ENCODE peak calls at places on chromosomes 11 and 22, in seven cellular contexts. One of them, this sample, is unnamed.

GRCh38 chr11:69567951-69568808 is 72.8 kb upstream of the CCND1 start:
- DNase-seq in activated CD8-positive, alpha-beta memory T cell treated with anti-CD3 and anti-CD28 coated beads for 1 hour: no peak
- DNase-seq in RCC 7860: no peak
- DNase-seq in stimulated activated CD4-positive, alpha-beta T cell treated with anti-CD3 and anti-CD28 coated beads, Interleukin-4, amount 100 ng/mL, for 24 hours: no peak
- DNase-seq in progenitor cell of endocrine pancreas: no peak
- DNase-seq in HEK293T: no peak
- DNase-seq in neural progenitor cell: no peak
- DNase-seq in this sample: no peak

GRCh38 chr11:77403228-77403627 is 70.7 kb downstream of the PAK1 start:
- DNase-seq in neural progenitor cell: no peak
- DNase-seq in progenitor cell of endocrine pancreas: no peak
- DNase-seq in HEK293T: no peak
- DNase-seq in activated CD8-positive, alpha-beta memory T cell treated with anti-CD3 and anti-CD28 coated beads for 1 hour: no peak
- DNase-seq in stimulated activated CD4-positive, alpha-beta T cell treated with anti-CD3 and anti-CD28 coated beads, Interleukin-4, amount 100 ng/mL, for 24 hours: no peak
- DNase-seq in RCC 7860: no peak
- DNase-seq in this sample: no peak

GRCh38 chr11:7548659-7549283 is 35.0 kb downstream of the PPFIBP2 start:
- DNase-seq in RCC 7860: no peak
- DNase-seq in activated CD8-positive, alpha-beta memory T cell treated with anti-CD3 and anti-CD28 coated beads for 1 hour: no peak
- DNase-seq in HEK293T: peak; percentile 60
- DNase-seq in stimulated activated CD4-positive, alpha-beta T cell treated with anti-CD3 and anti-CD28 coated beads, Interleukin-4, amount 100 ng/mL, for 24 hours: no peak
- DNase-seq in neural progenitor cell: peak; percentile 70
- DNase-seq in progenitor cell of endocrine pancreas: peak; percentile 26
- DNase-seq in this sample: peak; percentile 63

GRCh38 chr22:35480143-35480542 is 60.5 kb upstream of the RASD2 start:
- DNase-seq in activated CD8-positive, alpha-beta memory T cell treated with anti-CD3 and anti-CD28 coated beads for 1 hour: no peak
- DNase-seq in RCC 7860: peak; percentile 92
- DNase-seq in progenitor cell of endocrine pancreas: no peak
- DNase-seq in neural progenitor cell: no peak
- DNase-seq in HEK293T: no peak
- DNase-seq in stimulated activated CD4-positive, alpha-beta T cell treated with anti-CD3 and anti-CD28 coated beads, Interleukin-4, amount 100 ng/mL, for 24 hours: no peak
- DNase-seq in this sample: no peak

GRCh38 chr11:109236696-109237095 is 185.3 kb upstream of the C11orf87 start:
- DNase-seq in stimulated activated CD4-positive, alpha-beta T cell treated with anti-CD3 and anti-CD28 coated beads, Interleukin-4, amount 100 ng/mL, for 24 hours: no peak
- DNase-seq in progenitor cell of endocrine pancreas: no peak
- DNase-seq in neural progenitor cell: no peak
- DNase-seq in RCC 7860: peak; percentile 83
- DNase-seq in HEK293T: no peak
- DNase-seq in activated CD8-positive, alpha-beta memory T cell treated with anti-CD3 and anti-CD28 coated beads for 1 hour: no peak
- DNase-seq in this sample: no peak

GRCh38 chr11:72635931-72636330 is 38.3 kb downstream of the PDE2A start:
- DNase-seq in neural progenitor cell: no peak
- DNase-seq in activated CD8-positive, alpha-beta memory T cell treated with anti-CD3 and anti-CD28 coated beads for 1 hour: no peak
- DNase-seq in stimulated activated CD4-positive, alpha-beta T cell treated with anti-CD3 and anti-CD28 coated beads, Interleukin-4, amount 100 ng/mL, for 24 hours: no peak
- DNase-seq in progenitor cell of endocrine pancreas: no peak
- DNase-seq in RCC 7860: no peak
- DNase-seq in HEK293T: no peak
- DNase-seq in this sample: no peak

GRCh38 chr11:95641506-95641905 is 148.1 kb downstream of the FAM76B start:
- DNase-seq in neural progenitor cell: no peak
- DNase-seq in stimulated activated CD4-positive, alpha-beta T cell treated with anti-CD3 and anti-CD28 coated beads, Interleukin-4, amount 100 ng/mL, for 24 hours: peak; percentile 27
- DNase-seq in HEK293T: no peak
- DNase-seq in activated CD8-positive, alpha-beta memory T cell treated with anti-CD3 and anti-CD28 coated beads for 1 hour: no peak
- DNase-seq in progenitor cell of endocrine pancreas: no peak
- DNase-seq in RCC 7860: no peak
- DNase-seq in this sample: no peak

GRCh38 chr22:22941831-22942510 is 54.4 kb downstream of the IGLL5 start:
- DNase-seq in HEK293T: no peak
- DNase-seq in stimulated activated CD4-positive, alpha-beta T cell treated with anti-CD3 and anti-CD28 coated beads, Interleukin-4, amount 100 ng/mL, for 24 hours: no peak
- DNase-seq in activated CD8-positive, alpha-beta memory T cell treated with anti-CD3 and anti-CD28 coated beads for 1 hour: no peak
- DNase-seq in RCC 7860: no peak
- DNase-seq in neural progenitor cell: no peak
- DNase-seq in progenitor cell of endocrine pancreas: no peak
- DNase-seq in this sample: no peak

GRCh38 chr11:66334605-66335442 is 1.4 kb downstream of the RIN1 start:
- DNase-seq in HEK293T: no peak
- DNase-seq in activated CD8-positive, alpha-beta memory T cell treated with anti-CD3 and anti-CD28 coated beads for 1 hour: no peak
- DNase-seq in RCC 7860: no peak
- DNase-seq in neural progenitor cell: no peak
- DNase-seq in stimulated activated CD4-positive, alpha-beta T cell treated with anti-CD3 and anti-CD28 coated beads, Interleukin-4, amount 100 ng/mL, for 24 hours: no peak
- DNase-seq in progenitor cell of endocrine pancreas: no peak
- DNase-seq in this sample: no peak

GRCh38 chr11:32893091-32893946 is 708 bp downstream of the QSER1 start:
- DNase-seq in progenitor cell of endocrine pancreas: peak; percentile 73
- DNase-seq in HEK293T: peak; percentile 69
- DNase-seq in stimulated activated CD4-positive, alpha-beta T cell treated with anti-CD3 and anti-CD28 coated beads, Interleukin-4, amount 100 ng/mL, for 24 hours: peak; percentile 47
- DNase-seq in neural progenitor cell: peak; percentile 92
- DNase-seq in activated CD8-positive, alpha-beta memory T cell treated with anti-CD3 and anti-CD28 coated beads for 1 hour: peak; percentile 33
- DNase-seq in RCC 7860: no peak
- DNase-seq in this sample: no peak

GRCh38 chr11:80958414-80958813 is 1517.6 kb upstream of the TENM4 start:
- DNase-seq in progenitor cell of endocrine pancreas: no peak
- DNase-seq in stimulated activated CD4-positive, alpha-beta T cell treated with anti-CD3 and anti-CD28 coated beads, Interleukin-4, amount 100 ng/mL, for 24 hours: no peak
- DNase-seq in activated CD8-positive, alpha-beta memory T cell treated with anti-CD3 and anti-CD28 coated beads for 1 hour: no peak
- DNase-seq in HEK293T: no peak
- DNase-seq in neural progenitor cell: no peak
- DNase-seq in RCC 7860: no peak
- DNase-seq in this sample: no peak

GRCh38 chr11:2376751-2377451 is at the start of gene CD81:
- DNase-seq in stimulated activated CD4-positive, alpha-beta T cell treated with anti-CD3 and anti-CD28 coated beads, Interleukin-4, amount 100 ng/mL, for 24 hours: peak; percentile 66
- DNase-seq in activated CD8-positive, alpha-beta memory T cell treated with anti-CD3 and anti-CD28 coated beads for 1 hour: peak; percentile 59
- DNase-seq in neural progenitor cell: peak; percentile 79
- DNase-seq in progenitor cell of endocrine pancreas: peak; percentile 42
- DNase-seq in RCC 7860: no peak
- DNase-seq in HEK293T: peak; percentile 90
- DNase-seq in this sample: no peak

GRCh38 chr11:64560139-64560771 is 30.8 kb upstream of the SLC22A12 start:
- DNase-seq in RCC 7860: no peak
- DNase-seq in activated CD8-positive, alpha-beta memory T cell treated with anti-CD3 and anti-CD28 coated beads for 1 hour: no peak
- DNase-seq in progenitor cell of endocrine pancreas: no peak
- DNase-seq in neural progenitor cell: no peak
- DNase-seq in stimulated activated CD4-positive, alpha-beta T cell treated with anti-CD3 and anti-CD28 coated beads, Interleukin-4, amount 100 ng/mL, for 24 hours: no peak
- DNase-seq in HEK293T: no peak
- DNase-seq in this sample: no peak

GRCh38 chr11:77705195-77705876 is 67.7 kb upstream of the CLNS1A start:
- DNase-seq in stimulated activated CD4-positive, alpha-beta T cell treated with anti-CD3 and anti-CD28 coated beads, Interleukin-4, amount 100 ng/mL, for 24 hours: peak; percentile 14
- DNase-seq in neural progenitor cell: no peak
- DNase-seq in RCC 7860: peak; percentile 79
- DNase-seq in activated CD8-positive, alpha-beta memory T cell treated with anti-CD3 and anti-CD28 coated beads for 1 hour: no peak
- DNase-seq in HEK293T: no peak
- DNase-seq in progenitor cell of endocrine pancreas: no peak
- DNase-seq in this sample: no peak

GRCh38 chr11:102733232-102733875 is 8.6 kb upstream of the MMP8 start:
- DNase-seq in activated CD8-positive, alpha-beta memory T cell treated with anti-CD3 and anti-CD28 coated beads for 1 hour: peak; percentile 2
- DNase-seq in neural progenitor cell: peak; percentile 83
- DNase-seq in progenitor cell of endocrine pancreas: no peak
- DNase-seq in RCC 7860: peak; percentile 58
- DNase-seq in HEK293T: peak; percentile 78
- DNase-seq in stimulated activated CD4-positive, alpha-beta T cell treated with anti-CD3 and anti-CD28 coated beads, Interleukin-4, amount 100 ng/mL, for 24 hours: peak; percentile 32
- DNase-seq in this sample: peak; percentile 39

This sample was measured in iPS DF 6.9.